ENCODE peak calls at places on chromosomes 2 and 18, in nine cellular contexts. X is CD4-positive, alpha-beta T cell; P is sigmoid colon; U is hepatocyte; L is neural progenitor cell; O is K562; K is pancreas; F is H9; E is lung. I is an unnamed sample.

GRCh38 chr2:3265981-3266726 is 111.5 kb downstream of the EIPR1 start:
- DNase-seq in X (no peak), P (no peak), U (no peak), L (peak; percentile 95), O (no peak), K (no peak), F (peak; percentile 47), E (no peak), I (no peak)

GRCh38 chr2:110793034-110793433 is 60.7 kb downstream of the ACOXL start:
- DNase-seq in X (no peak), P (no peak), U (no peak), L (no peak), O (no peak), K (no peak), F (no peak), E (no peak), I (no peak)

GRCh38 chr18:55328301-55328700 is 259.7 kb downstream of the TCF4 start:
- DNase-seq in X (no peak), P (no peak), U (no peak), L (no peak), O (no peak), K (no peak), F (no peak), E (no peak), I (no peak)

GRCh38 chr18:32618501-32618985 is 147.9 kb upstream of the GAREM1 start:
- DNase-seq in X (no peak), P (no peak), U (no peak), L (no peak), O (no peak), K (no peak), F (no peak), E (no peak), I (no peak)

GRCh38 chr2:176390276-176390675 is 121.0 kb downstream of the MTX2 start:
- DNase-seq in X (no peak), P (no peak), U (no peak), L (no peak), O (no peak), K (no peak), F (no peak), E (no peak), I (no peak)

GRCh38 chr2:236636714-236637485 is 67.3 kb downstream of the ACKR3 start:
- DNase-seq in X (no peak), P (peak; percentile 66), U (no peak), L (no peak), O (no peak), K (peak; percentile 5), F (peak; percentile 14), E (no peak), I (peak; percentile 54)

GRCh38 chr2:6958616-6959235 is 41.5 kb downstream of the RNF144A start:
- DNase-seq in X (no peak), P (no peak), U (no peak), L (no peak), O (no peak), K (no peak), F (no peak), E (peak; percentile 9), I (no peak)

GRCh38 chr2:222194669-222195068 is 104.1 kb downstream of the PAX3 start:
- DNase-seq in X (no peak), P (no peak), U (no peak), L (no peak), O (no peak), K (no peak), F (no peak), E (no peak), I (no peak)

GRCh38 chr2:62382122-62382521 is 123.9 kb downstream of the TMEM17 start:
- DNase-seq in X (no peak), P (no peak), U (no peak), L (no peak), O (no peak), K (no peak), F (no peak), E (no peak), I (no peak)

GRCh38 chr18:47644896-47645295 is 285.6 kb downstream of the SMAD2 start:
- DNase-seq in X (no peak), P (no peak), U (no peak), L (no peak), O (no peak), K (no peak), F (no peak), E (no peak), I (no peak)

GRCh38 chr18:44450220-44450619 is 230.5 kb upstream of the SETBP1 start:
- DNase-seq in X (no peak), P (no peak), U (no peak), L (no peak), O (no peak), K (no peak), F (no peak), E (no peak), I (no peak)

GRCh38 chr2:149989447-149990063 is 402.0 kb upstream of the MMADHC start:
- DNase-seq in X (no peak), P (no peak), U (no peak), L (no peak), O (no peak), K (peak; percentile 27), F (no peak), E (no peak), I (no peak)

GRCh38 chr2:223970343-223971128 is 13.3 kb downstream of the MRPL44 start:
- DNase-seq in X (peak; percentile 14), P (no peak), U (peak; percentile 70), L (peak; percentile 64), O (peak; percentile 14), K (peak; percentile 13), F (no peak), E (no peak), I (peak; percentile 40)

GRCh38 chr18:79951545-79952456 is at the start of gene SLC66A2:
- DNase-seq in X (peak; percentile 96), P (peak; percentile 94), U (peak; percentile 96), L (peak; percentile 91), O (peak; percentile 92), K (peak; percentile 89), F (peak; percentile 81), E (peak; percentile 95), I (peak; percentile 83)

GRCh38 chr18:79950440-79951341 is 762 bp downstream of the SLC66A2 start:
- DNase-seq in X (peak; percentile 10), P (peak; percentile 67), U (peak; percentile 68), L (peak; percentile 67), O (peak; percentile 54), K (peak; percentile 42), F (peak; percentile 42), E (no peak), I (peak; percentile 67)

GRCh38 chr18:79948719-79949411 is 2.6 kb downstream of the SLC66A2 start:
- DNase-seq in X (no peak), P (peak; percentile 43), U (no peak), L (no peak), O (no peak), K (peak; percentile 2), F (peak; percentile 15), E (no peak), I (no peak)

GRCh38 chr18:79947881-79948610 is 3.4 kb downstream of the SLC66A2 start:
- DNase-seq in X (no peak), P (peak; percentile 47), U (no peak), L (no peak), O (no peak), K (peak; percentile 6), F (no peak), E (no peak), I (no peak)

GRCh38 chr18:79949571-79950439 is 1.6 kb downstream of the SLC66A2 start:
- DNase-seq in X (no peak), P (peak; percentile 69), U (no peak), L (no peak), O (no peak), K (no peak), F (peak; percentile 4), E (no peak), I (peak; percentile 61)
- H3K27me3 ChIP-seq in X (no peaks in the 10 kb centered on the region), P (no peaks in the 10 kb centered on the region), U (no peaks in the 10 kb centered on the region), L (peaks cover 58% of the 10 kb centered on the region), O (no peaks in the 10 kb centered on the region), K (no peaks in the 10 kb centered on the region), F (peaks cover 15% of the 10 kb centered on the region), E (no peaks in the 10 kb centered on the region), I (no peaks in the 10 kb centered on the region)

GRCh38 chr2:23053580-23053979 is 331.4 kb upstream of the KLHL29 start:
- DNase-seq in X (no peak), P (no peak), U (no peak), L (no peak), O (no peak), K (no peak), F (no peak), E (no peak), I (no peak)
- H3K27me3 ChIP-seq in X (no peaks in the 10 kb centered on the region), P (no peaks in the 10 kb centered on the region), U (no peaks in the 10 kb centered on the region), L (no peaks in the 10 kb centered on the region), O (no peaks in the 10 kb centered on the region), K (no peaks in the 10 kb centered on the region), F (no peaks in the 10 kb centered on the region), E (no peaks in the 10 kb centered on the region), I (no peaks in the 10 kb centered on the region)

GRCh38 chr2:73301636-73302035 is 8.3 kb upstream of the EGR4 start:
- DNase-seq in X (no peak), P (no peak), U (no peak), L (no peak), O (no peak), K (no peak), F (no peak), E (no peak), I (peak; percentile 1)

GRCh38 chr2:73295751-73296400 is 2.5 kb upstream of the EGR4 start:
- DNase-seq in X (no peak), P (no peak), U (no peak), L (no peak), O (no peak), K (no peak), F (no peak), E (no peak), I (peak; percentile 48)

GRCh38 chr2:73297151-73297559 is 3.8 kb upstream of the EGR4 start:
- DNase-seq in X (no peak), P (no peak), U (no peak), L (no peak), O (no peak), K (no peak), F (no peak), E (no peak), I (no peak)

GRCh38 chr2:73297586-73297985 is 4.2 kb upstream of the EGR4 start:
- DNase-seq in X (no peak), P (no peak), U (no peak), L (no peak), O (no peak), K (no peak), F (no peak), E (no peak), I (no peak)

GRCh38 chr2:73300926-73301325 is 7.6 kb upstream of the EGR4 start:
- DNase-seq in X (no peak), P (no peak), U (no peak), L (no peak), O (no peak), K (no peak), F (no peak), E (no peak), I (no peak)
- H3K27me3 ChIP-seq in X (peaks cover 51% of the 10 kb centered on the region), P (peaks cover 33% of the 10 kb centered on the region), U (peaks cover 80% of the 10 kb centered on the region), L (peaks cover 95% of the 10 kb centered on the region), O (peaks cover 6% of the 10 kb centered on the region), K (no peaks in the 10 kb centered on the region), F (no peaks in the 10 kb centered on the region), E (peaks cover 6% of the 10 kb centered on the region), I (no peaks in the 10 kb centered on the region)

DNA sequence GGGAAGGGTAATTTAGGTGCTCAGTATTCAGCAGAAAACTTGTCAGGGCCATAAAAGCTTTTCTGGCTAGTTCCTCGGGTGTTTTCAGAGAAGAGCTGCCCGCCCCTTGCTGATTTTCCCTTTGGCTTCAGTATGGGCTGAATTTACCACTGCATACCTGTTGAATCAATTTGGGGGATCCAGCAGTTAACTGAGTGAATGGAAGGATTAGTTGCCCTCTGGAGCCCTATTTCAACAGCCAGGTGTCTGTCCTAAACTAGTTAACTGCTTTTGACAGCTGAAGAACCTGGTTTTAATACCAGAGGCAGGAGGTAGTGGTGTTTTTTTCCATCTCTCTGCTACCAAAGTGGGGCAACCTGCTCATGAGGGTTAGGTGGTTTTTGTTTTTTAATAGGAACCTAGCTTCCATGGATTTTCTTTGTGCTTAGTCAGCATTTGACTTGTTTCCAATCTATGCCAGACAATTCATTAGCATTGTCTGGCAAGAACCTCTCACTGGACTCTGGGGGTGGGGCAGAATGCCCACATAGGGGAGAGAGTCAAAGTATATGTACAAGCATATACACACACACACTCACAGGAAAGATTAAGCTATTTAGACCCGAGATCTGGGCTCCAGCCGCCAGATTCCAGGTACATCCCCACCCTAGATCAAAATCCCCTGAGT is 166.5 kb upstream of the SIX3 start:
- DNase-seq in X (no peak), P (no peak), U (no peak), L (peak; percentile 48), O (no peak), K (no peak), F (no peak), E (no peak), I (no peak)
- H3K27me3 ChIP-seq in X (no peaks in the 10 kb centered on the region), P (no peaks in the 10 kb centered on the region), U (peaks cover 56% of the 10 kb centered on the region), L (peaks cover 6% of the 10 kb centered on the region), O (peaks cover 15% of the 10 kb centered on the region), K (no peaks in the 10 kb centered on the region), F (no peaks in the 10 kb centered on the region), E (no peaks in the 10 kb centered on the region), I (no peaks in the 10 kb centered on the region)